ENCODE peak calls at places on chromosomes 2 and 18, in nine cellular contexts. P is NCI-H1694; S is stimulated activated naive CD8-positive, alpha-beta T cell treated with anti-CD3 and anti-CD28 coated beads, Interleukin-15, amount 100 ng/mL, for 72 hours; G is COR-L47; M is HFFc6; D is activated CD8-positive, alpha-beta memory T cell treated with anti-CD3 and anti-CD28 coated beads for 1 hour; Y is activated naive CD4-positive, alpha-beta T cell treated with anti-CD3 and anti-CD28 coated beads, Interleukin-2, amount 50 U/mL, for 72 hours; Z is HCEC 1CT; U is WTC11. A is an unnamed sample.

GRCh38 chr18:11667578-11667977 is 21.5 kb upstream of the GNAL start:
- DNase-seq in P (no peak), S (no peak), G (no peak), M (no peak), D (no peak), Y (no peak), Z (no peak), U (no peak), A (no peak)

GRCh38 chr2:96501471-96501874 is 3.7 kb downstream of the NEURL3 start:
- DNase-seq in P (no peak), S (peak), G (no peak), M (no peak), D (no peak), Y (no peak), Z (no peak), U (no peak), A (no peak)

GRCh38 chr2:128420776-128421175 is 102.1 kb upstream of the HS6ST1 start:
- DNase-seq in P (no peak), S (no peak), G (no peak), M (no peak), D (no peak), Y (no peak), Z (no peak), U (no peak), A (no peak)

GRCh38 chr2:30684026-30684425 is 123.2 kb downstream of the CAPN13 start:
- DNase-seq in P (no peak), S (no peak), G (no peak), M (no peak), D (no peak), Y (no peak), Z (no peak), U (no peak), A (no peak)

GRCh38 chr2:128424806-128425205 is 106.1 kb upstream of the HS6ST1 start:
- DNase-seq in P (no peak), S (no peak), G (no peak), M (no peak), D (no peak), Y (no peak), Z (no peak), U (no peak), A (no peak)

GRCh38 chr2:9772999-9773904 is 70.0 kb upstream of the TAF1B start:
- DNase-seq in P (no peak), S (no peak), G (no peak), M (no peak), D (no peak), Y (no peak), Z (no peak), U (no peak), A (no peak)

GRCh38 chr2:177164131-177164530 is 48.5 kb upstream of the HNRNPA3 start:
- DNase-seq in P (no peak), S (no peak), G (no peak), M (no peak), D (no peak), Y (no peak), Z (peak), U (no peak), A (no peak)

GRCh38 chr2:71672011-71672639 is 218.8 kb downstream of the DYSF start:
- DNase-seq in P (no peak), S (no peak), G (no peak), M (no peak), D (no peak), Y (peak), Z (no peak), U (peak), A (no peak)

GRCh38 chr2:231356474-231356849 is 39.0 kb upstream of the B3GNT7 start:
- DNase-seq in P (no peak), S (no peak), G (no peak), M (no peak), D (no peak), Y (no peak), Z (no peak), U (no peak), A (no peak)

GRCh38 chr2:156800781-156801366 is 364.7 kb downstream of the GPD2 start:
- DNase-seq in P (no peak), S (no peak), G (no peak), M (no peak), D (no peak), Y (no peak), Z (no peak), U (no peak), A (no peak)

GRCh38 chr2:15579641-15580040 is 12.0 kb upstream of the DDX1 start:
- DNase-seq in P (no peak), S (no peak), G (no peak), M (peak), D (no peak), Y (no peak), Z (peak), U (no peak), A (no peak)

GRCh38 chr2:88903744-88904353 is 212.4 kb downstream of the RPIA start:
- DNase-seq in P (no peak), S (no peak), G (peak), M (peak), D (no peak), Y (no peak), Z (peak), U (no peak), A (no peak)

GRCh38 chr2:58601017-58601416 is 359.9 kb upstream of the FANCL start:
- DNase-seq in P (no peak), S (no peak), G (no peak), M (no peak), D (no peak), Y (no peak), Z (peak), U (no peak), A (no peak)

GRCh38 chr2:223901854-223902253 is 43.3 kb downstream of the WDFY1 start:
- DNase-seq in P (no peak), S (no peak), G (no peak), M (no peak), D (no peak), Y (no peak), Z (no peak), U (no peak), A (no peak)

GRCh38 chr2:219247678-219248642 is 2.7 kb downstream of the STK16 start:
- DNase-seq in P (no peak), S (peak), G (no peak), M (no peak), D (no peak), Y (peak), Z (no peak), U (no peak), A (no peak)

GRCh38 chr2:38439226-38439612 is 62.1 kb upstream of the ATL2 start:
- DNase-seq in P (no peak), S (no peak), G (no peak), M (no peak), D (no peak), Y (no peak), Z (no peak), U (no peak), A (no peak)

GRCh38 chr2:158988501-158988900 is 20.1 kb downstream of the TANC1 start:
- DNase-seq in P (no peak), S (no peak), G (no peak), M (no peak), D (no peak), Y (no peak), Z (no peak), U (no peak), A (no peak)

GRCh38 chr18:57373017-57373416 is 20.7 kb downstream of the ST8SIA3 start:
- DNase-seq in P (no peak), S (no peak), G (no peak), M (no peak), D (no peak), Y (no peak), Z (no peak), U (no peak), A (no peak)

GRCh38 chr2:77008925-77009706 is 513.1 kb downstream of the LRRTM4 start:
- DNase-seq in P (no peak), S (no peak), G (no peak), M (no peak), D (no peak), Y (no peak), Z (no peak), U (no peak), A (no peak)

GRCh38 chr2:7692657-7693161 is 775.5 kb downstream of the RNF144A start:
- DNase-seq in P (peak), S (peak), G (peak), M (peak), D (no peak), Y (no peak), Z (no peak), U (no peak), A (no peak)

GRCh38 chr2:108324531-108325256 is 36.0 kb downstream of the SULT1C2 start:
- DNase-seq in P (no peak), S (no peak), G (no peak), M (peak), D (no peak), Y (no peak), Z (peak), U (no peak), A (no peak)

GRCh38 chr2:13768274-13768673 is 864.2 kb upstream of the LRATD1 start:
- DNase-seq in P (no peak), S (no peak), G (no peak), M (no peak), D (no peak), Y (no peak), Z (no peak), U (no peak), A (no peak)

GRCh38 chr2:54952978-54953456 is 97.2 kb downstream of the RTN4 start:
- DNase-seq in P (no peak), S (no peak), G (no peak), M (peak), D (no peak), Y (no peak), Z (peak), U (no peak), A (no peak)

GRCh38 chr2:174771631-174772491 is 7.6 kb upstream of the CHRNA1 start:
- DNase-seq in P (peak), S (peak), G (peak), M (peak), D (no peak), Y (no peak), Z (peak), U (peak), A (no peak)

GRCh38 chr2:7146151-7146550 is 228.9 kb downstream of the RNF144A start:
- DNase-seq in P (no peak), S (no peak), G (no peak), M (no peak), D (no peak), Y (no peak), Z (no peak), U (no peak), A (no peak)

GRCh38 chr2:117726747-117727146 is 87.7 kb upstream of the DDX18 start:
- DNase-seq in P (no peak), S (no peak), G (no peak), M (no peak), D (no peak), Y (no peak), Z (no peak), U (no peak), A (no peak)

GRCh38 chr2:111941531-111941930 is 43.1 kb downstream of the MERTK start:
- DNase-seq in P (no peak), S (no peak), G (no peak), M (no peak), D (no peak), Y (no peak), Z (no peak), U (no peak), A (no peak)

GRCh38 chr2:42984081-42984480 is 191.7 kb upstream of the HAAO start:
- DNase-seq in P (no peak), S (no peak), G (no peak), M (no peak), D (no peak), Y (no peak), Z (no peak), U (no peak), A (no peak)

A was measured in SIG-M5.